ENCODE peak calls at places on chromosomes 16 and 17, in five cellular contexts. N is fibroblast of the aortic adventitia, F is T-helper 9 cell, R is DMS153, M is GM19239. V is an unnamed sample.

GRCh38 chr16:84446086-84446485 is 58.4 kb downstream of the MEAK7 start:
- DNase-seq in N (peak), F (no peak), R (no peak), M (no peak), V (no peak)

GRCh38 chr16:57062329-57062728 is 30.1 kb upstream of the CPNE2 start:
- DNase-seq in N (no peak), F (no peak), R (no peak), M (no peak), V (no peak)

GRCh38 chr17:83055911-83056582 is 23.4 kb upstream of the METRNL start:
- DNase-seq in N (peak), F (no peak), R (no peak), M (no peak), V (peak)

GRCh38 chr16:71500964-71501363 is 11.8 kb upstream of the ZNF19 start:
- DNase-seq in N (no peak), F (no peak), R (no peak), M (no peak), V (no peak)

GRCh38 chr17:17403899-17404576 is 72.8 kb upstream of the MED9 start:
- DNase-seq in N (no peak), F (peak), R (no peak), M (no peak), V (no peak)

GRCh38 chr17:75011788-75012319 is 616 bp upstream of the MRPL58 start:
- DNase-seq in N (peak), F (no peak), R (peak), M (no peak), V (no peak)

GRCh38 chr17:41655611-41656111 is 31.3 kb upstream of the KRT17 start:
- DNase-seq in N (no peak), F (no peak), R (peak), M (no peak), V (no peak)

GRCh38 chr17:78973196-78973595 is 6.5 kb downstream of the LGALS3BP start:
- DNase-seq in N (no peak), F (no peak), R (no peak), M (no peak), V (no peak)

GRCh38 chr16:84827131-84827574 is 7.4 kb downstream of the CRISPLD2 start:
- DNase-seq in N (peak), F (no peak), R (no peak), M (no peak), V (no peak)

GRCh38 chr17:35889818-35890773 is 9.9 kb upstream of the CCL5 start:
- DNase-seq in N (peak), F (no peak), R (peak), M (no peak), V (no peak)

GRCh38 chr16:83044589-83044988 is 417.8 kb downstream of the CDH13 start:
- DNase-seq in N (no peak), F (no peak), R (no peak), M (no peak), V (no peak)

GRCh38 chr17:75250009-75250471 is 11.4 kb downstream of the GGA3 start:
- DNase-seq in N (peak), F (peak), R (no peak), M (peak), V (no peak)

GRCh38 chr16:85650864-85651811 is 37.6 kb downstream of the GINS2 start:
- DNase-seq in N (no peak), F (no peak), R (peak), M (no peak), V (no peak)

GRCh38 chr16:78967948-78968347 is 632.6 kb downstream of the MAF start:
- DNase-seq in N (no peak), F (no peak), R (no peak), M (no peak), V (no peak)

GRCh38 chr16:66878067-66878466 is 2.2 kb upstream of the PDP2 start:
- DNase-seq in N (no peak), F (no peak), R (no peak), M (no peak), V (no peak)

GRCh38 chr17:15479697-15480096 is 12.3 kb upstream of the CDRT4 start:
- DNase-seq in N (peak), F (no peak), R (no peak), M (no peak), V (no peak)

GRCh38 chr17:27353469-27354050 is 59.6 kb downstream of the WSB1 start:
- DNase-seq in N (peak), F (peak), R (peak), M (peak), V (peak)

GRCh38 chr16:72286936-72287620 is 115.1 kb upstream of the PMFBP1 start:
- DNase-seq in N (no peak), F (no peak), R (no peak), M (no peak), V (no peak)